ENCODE peak calls at places on chromosomes 4 and X, in eight cellular contexts. K is BE2C; W is SK-MEL-5; D is stimulated activated CD4-positive, alpha-beta T cell treated with anti-CD3 and anti-CD28 coated beads, TNF-alpha, amount 100 ng/mL, for 4 hours; L is activated T-cell treated with anti-CD3 and anti-CD28 coated beads for 1 hour; R is CD14-positive monocyte; B is H4; T is cardiac muscle cell. H is an unnamed sample.

GRCh38 chr4:123587983-123588494 is 191.4 kb downstream of the SPRY1 start:
- DNase-seq in K (peak), W (peak), D (no peak), L (no peak), R (no peak), B (peak), T (no peak), H (no peak)

GRCh38 chr4:158760866-158761265 is 8.0 kb upstream of the FNIP2 start:
- DNase-seq in K (no peak), W (no peak), D (no peak), L (no peak), R (no peak), B (no peak), T (no peak), H (no peak)

GRCh38 chr4:172953896-172954568 is 214.6 kb upstream of the GALNT7 start:
- DNase-seq in K (no peak), W (peak), D (no peak), L (no peak), R (no peak), B (no peak), T (no peak), H (no peak)

GRCh38 chr4:82217986-82218715 is 155.6 kb downstream of the HNRNPD start:
- DNase-seq in K (no peak), W (peak), D (no peak), L (no peak), R (no peak), B (no peak), T (no peak), H (no peak)

GRCh38 chrX:18899796-18900380 is 84.0 kb downstream of the PHKA2 start:
- DNase-seq in K (peak), W (peak), D (no peak), L (no peak), R (no peak), B (peak), T (no peak), H (no peak)

GRCh38 chr4:23374280-23374679 is 515.6 kb downstream of the PPARGC1A start:
- DNase-seq in K (no peak), W (peak), D (no peak), L (no peak), R (no peak), B (no peak), T (no peak), H (no peak)

GRCh38 chr4:80340036-80340435 is 4.5 kb downstream of the CFAP299 start:
- DNase-seq in K (no peak), W (no peak), D (no peak), L (no peak), R (no peak), B (peak), T (no peak), H (no peak)

GRCh38 chr4:19961092-19961491 is 290.6 kb upstream of the SLIT2 start:
- DNase-seq in K (no peak), W (no peak), D (no peak), L (no peak), R (no peak), B (no peak), T (no peak), H (no peak)

GRCh38 chrX:53087378-53087777 is 5.2 kb downstream of the TSPYL2 start:
- DNase-seq in K (no peak), W (no peak), D (no peak), L (no peak), R (no peak), B (no peak), T (no peak), H (no peak)

GRCh38 chr4:40251366-40251765 is 54.5 kb downstream of the RHOH start:
- DNase-seq in K (no peak), W (no peak), D (no peak), L (no peak), R (no peak), B (no peak), T (no peak), H (no peak)

GRCh38 chr4:93648258-93648657 is 180.3 kb upstream of the ATOH1 start:
- DNase-seq in K (no peak), W (no peak), D (no peak), L (no peak), R (no peak), B (no peak), T (no peak), H (no peak)

H was measured in KG1.